ENCODE peak calls at places on chromosomes 3 and 15, in six cellular contexts. D is NCI-H345; F is AG08395; G is left lobe of liver; H is islet precursor cell; Y is stimulated activated CD4-positive, alpha-beta T cell treated with anti-CD3 and anti-CD28 coated beads, Interleukin-12 subunit alpha, Interleukin-12 subunit beta, amount 100 ng/mL, for 48 hours. Z is an unnamed sample.

GRCh38 chr3:123859177-123859576 is 25.0 kb downstream of the MYLK start:
- DNase-seq in D (no peak), F (no peak), H (no peak), Y (no peak), G (no peak), Z (no peak)

GRCh38 chr15:33068007-33068441 is 126.5 kb downstream of the FMN1 start:
- DNase-seq in D (no peak), F (peak; percentile 72), Y (no peak), G (no peak), H (peak; percentile 95), Z (peak; percentile 43)

GRCh38 chr3:29940759-29941319 is 660.0 kb downstream of the RBMS3 start:
- DNase-seq in Y (no peak), G (no peak), F (no peak), H (no peak), D (no peak), Z (no peak)

GRCh38 chr3:131353016-131353877 is 28.3 kb upstream of the NUDT16 start:
- DNase-seq in G (no peak), Y (no peak), H (no peak), F (no peak), D (no peak), Z (no peak)

GRCh38 chr3:157033001-157033400 is 126.9 kb downstream of the CCNL1 start:
- DNase-seq in G (no peak), D (no peak), H (no peak), F (no peak), Y (no peak), Z (no peak)

GRCh38 chr15:89836255-89837133 is 21.8 kb upstream of the ANPEP start:
- DNase-seq in G (peak; percentile 34), Y (no peak), D (no peak), H (peak; percentile 88), F (peak; percentile 93), Z (no peak)

GRCh38 chr3:72077473-72078259 is 292.7 kb upstream of the PROK2 start:
- DNase-seq in D (peak; percentile 41), Y (no peak), G (no peak), F (no peak), H (no peak), Z (no peak)

GRCh38 chr3:72675243-72675642 is 173.0 kb downstream of the SHQ1 start:
- DNase-seq in D (no peak), G (no peak), H (no peak), Y (no peak), F (no peak), Z (no peak)

GRCh38 chr3:26562324-26562723 is 60.2 kb upstream of the LRRC3B start:
- DNase-seq in Y (no peak), H (no peak), D (no peak), F (no peak), G (no peak), Z (no peak)

GRCh38 chr15:83654379-83655236 is 685 bp downstream of the ADAMTSL3 start:
- DNase-seq in F (no peak), H (peak; percentile 79), Y (no peak), D (no peak), G (peak; percentile 67), Z (no peak)

GRCh38 chr15:90184119-90184785 is 16.9 kb upstream of the SEMA4B start:
- DNase-seq in G (peak; percentile 92), F (peak; percentile 72), Y (no peak), H (peak; percentile 71), D (no peak), Z (peak; percentile 74)

GRCh38 chr3:99765042-99765942 is 52.4 kb upstream of the CMSS1 start:
- DNase-seq in Y (no peak), D (no peak), F (peak; percentile 26), H (no peak), G (no peak), Z (no peak)

GRCh38 chr15:61871926-61872522 is 188.2 kb downstream of the VPS13C start:
- DNase-seq in D (peak; percentile 4), G (no peak), Y (no peak), F (peak; percentile 41), H (no peak), Z (no peak)

GRCh38 chr15:71055461-71055860 is 59.8 kb upstream of the THSD4 start:
- DNase-seq in Y (no peak), F (no peak), D (no peak), H (no peak), G (no peak), Z (no peak)

GRCh38 chr3:123524987-123525386 is 59.9 kb downstream of the HACD2 start:
- DNase-seq in H (no peak), Y (no peak), G (no peak), D (no peak), F (no peak), Z (no peak)

GRCh38 chr15:46177219-46177618 is 542.4 kb downstream of the SQOR start:
- DNase-seq in Y (no peak), F (no peak), G (no peak), D (no peak), H (no peak), Z (no peak)

GRCh38 chr15:64340355-64340754 is 15.6 kb downstream of the CSNK1G1 start:
- DNase-seq in H (no peak), Y (no peak), F (no peak), D (no peak), G (no peak), Z (no peak)

GRCh38 chr15:35195649-35196048 is 110.6 kb upstream of the NANOGP8 start:
- DNase-seq in Y (no peak), F (no peak), H (no peak), D (no peak), G (no peak), Z (no peak)

GRCh38 chr3:129596194-129597086 is 10.0 kb downstream of the PLXND1 start:
- DNase-seq in G (peak; percentile 70), F (peak; percentile 96), H (peak; percentile 79), D (no peak), Y (no peak), Z (no peak)

GRCh38 chr3:135136361-135137100 is 341.5 kb downstream of the EPHB1 start:
- DNase-seq in G (no peak), F (no peak), D (no peak), H (no peak), Y (no peak), Z (no peak)

GRCh38 chr3:185779461-185779860 is 45.4 kb downstream of the IGF2BP2 start:
- DNase-seq in Y (no peak), G (no peak), F (no peak), H (peak; percentile 75), D (no peak), Z (no peak)

GRCh38 chr3:133970916-133971315 is 58.8 kb downstream of the SLCO2A1 start:
- DNase-seq in D (no peak), F (no peak), Y (no peak), G (no peak), H (no peak), Z (no peak)

GRCh38 chr3:56822501-56822900 is 20.8 kb upstream of the ARHGEF3 start:
- DNase-seq in G (no peak), Y (no peak), H (no peak), D (no peak), F (no peak), Z (no peak)

GRCh38 chr3:182392182-182392917 is 401.0 kb upstream of the ATP11B start:
- DNase-seq in Y (no peak), D (peak; percentile 17), G (no peak), F (no peak), H (no peak), Z (no peak)

GRCh38 chr3:99418209-99418635 is 220.2 kb upstream of the COL8A1 start:
- DNase-seq in H (no peak), D (no peak), G (no peak), Y (no peak), F (no peak), Z (no peak)

GRCh38 chr3:127763816-127764215 is 58.5 kb downstream of the MGLL start:
- DNase-seq in Y (no peak), G (no peak), F (no peak), D (no peak), H (no peak), Z (no peak)

GRCh38 chr15:51135276-51135675 is 40.6 kb upstream of the TNFAIP8L3 start:
- DNase-seq in D (no peak), G (no peak), H (no peak), F (no peak), Y (no peak), Z (no peak)

Z was measured in B cell.